ENCODE peak calls at places on chromosomes 5 and 9, in ten cellular contexts. One of them, this sample, is unnamed.

GRCh38 chr9:13412323-13412722 is 132.8 kb upstream of the MPDZ start:
- DNase-seq in KG1: no peak
- DNase-seq in AG04450: no peak
- DNase-seq in iris pigment epithelial cell: no peak
- DNase-seq in hepatic stellate cell: no peak
- DNase-seq in pons: no peak
- DNase-seq in iPS-NIHi11: no peak
- DNase-seq in mucosa of descending colon: no peak
- DNase-seq in DMS153: no peak
- DNase-seq in GM23338: no peak
- DNase-seq in this sample: no peak

GRCh38 chr5:146956217-146956616 is 77.7 kb upstream of the PPP2R2B start:
- DNase-seq in pons: no peak
- DNase-seq in GM23338: no peak
- DNase-seq in KG1: no peak
- DNase-seq in mucosa of descending colon: no peak
- DNase-seq in hepatic stellate cell: no peak
- DNase-seq in iPS-NIHi11: no peak
- DNase-seq in DMS153: no peak
- DNase-seq in iris pigment epithelial cell: no peak
- DNase-seq in AG04450: no peak
- DNase-seq in this sample: no peak

GRCh38 chr5:152676177-152676576 is 271.1 kb upstream of the NMUR2 start:
- DNase-seq in iris pigment epithelial cell: no peak
- DNase-seq in hepatic stellate cell: no peak
- DNase-seq in iPS-NIHi11: no peak
- DNase-seq in KG1: no peak
- DNase-seq in pons: no peak
- DNase-seq in GM23338: no peak
- DNase-seq in AG04450: no peak
- DNase-seq in mucosa of descending colon: no peak
- DNase-seq in DMS153: no peak
- DNase-seq in this sample: no peak

GRCh38 chr5:51194626-51195025 is 188.6 kb upstream of the ISL1 start:
- DNase-seq in AG04450: no peak
- DNase-seq in hepatic stellate cell: no peak
- DNase-seq in KG1: no peak
- DNase-seq in mucosa of descending colon: no peak
- DNase-seq in GM23338: no peak
- DNase-seq in DMS153: peak
- DNase-seq in pons: no peak
- DNase-seq in iris pigment epithelial cell: no peak
- DNase-seq in iPS-NIHi11: no peak
- DNase-seq in this sample: no peak

GRCh38 chr5:91562922-91563321 is 179.8 kb upstream of the ARRDC3 start:
- DNase-seq in iris pigment epithelial cell: no peak
- DNase-seq in mucosa of descending colon: no peak
- DNase-seq in iPS-NIHi11: no peak
- DNase-seq in KG1: no peak
- DNase-seq in AG04450: no peak
- DNase-seq in GM23338: no peak
- DNase-seq in DMS153: no peak
- DNase-seq in hepatic stellate cell: no peak
- DNase-seq in pons: no peak
- DNase-seq in this sample: no peak

GRCh38 chr5:76804266-76804665 is 14.6 kb upstream of the F2RL1 start:
- DNase-seq in DMS153: no peak
- DNase-seq in hepatic stellate cell: no peak
- DNase-seq in KG1: no peak
- DNase-seq in pons: no peak
- DNase-seq in mucosa of descending colon: no peak
- DNase-seq in iris pigment epithelial cell: peak
- DNase-seq in iPS-NIHi11: no peak
- DNase-seq in AG04450: no peak
- DNase-seq in GM23338: no peak
- DNase-seq in this sample: no peak

GRCh38 chr5:133201310-133201709 is 149.5 kb downstream of the HSPA4 start:
- DNase-seq in hepatic stellate cell: no peak
- DNase-seq in iPS-NIHi11: no peak
- DNase-seq in KG1: no peak
- DNase-seq in iris pigment epithelial cell: no peak
- DNase-seq in GM23338: no peak
- DNase-seq in AG04450: no peak
- DNase-seq in DMS153: no peak
- DNase-seq in mucosa of descending colon: no peak
- DNase-seq in pons: no peak
- DNase-seq in this sample: no peak

GRCh38 chr5:485943-486491 is 38.2 kb downstream of the SLC9A3 start:
- DNase-seq in DMS153: no peak
- DNase-seq in GM23338: no peak
- DNase-seq in KG1: no peak
- DNase-seq in mucosa of descending colon: no peak
- DNase-seq in iris pigment epithelial cell: no peak
- DNase-seq in pons: no peak
- DNase-seq in iPS-NIHi11: no peak
- DNase-seq in hepatic stellate cell: no peak
- DNase-seq in AG04450: no peak
- DNase-seq in this sample: no peak

GRCh38 chr9:14498824-14499223 is 184.9 kb upstream of the NFIB start:
- DNase-seq in GM23338: no peak
- DNase-seq in hepatic stellate cell: no peak
- DNase-seq in iPS-NIHi11: no peak
- DNase-seq in DMS153: no peak
- DNase-seq in iris pigment epithelial cell: no peak
- DNase-seq in AG04450: no peak
- DNase-seq in KG1: no peak
- DNase-seq in mucosa of descending colon: no peak
- DNase-seq in pons: no peak
- DNase-seq in this sample: no peak

GRCh38 chr9:134325096-134325812 is 1.0 kb upstream of the RXRA start:
- DNase-seq in DMS153: no peak
- DNase-seq in GM23338: peak
- DNase-seq in pons: no peak
- DNase-seq in iris pigment epithelial cell: peak
- DNase-seq in KG1: no peak
- DNase-seq in iPS-NIHi11: peak
- DNase-seq in mucosa of descending colon: peak
- DNase-seq in AG04450: no peak
- DNase-seq in hepatic stellate cell: peak
- DNase-seq in this sample: no peak

GRCh38 chr5:143582176-143582575 is 178.7 kb upstream of the NR3C1 start:
- DNase-seq in mucosa of descending colon: no peak
- DNase-seq in GM23338: peak
- DNase-seq in iris pigment epithelial cell: no peak
- DNase-seq in pons: no peak
- DNase-seq in iPS-NIHi11: no peak
- DNase-seq in AG04450: no peak
- DNase-seq in DMS153: no peak
- DNase-seq in KG1: no peak
- DNase-seq in hepatic stellate cell: no peak
- DNase-seq in this sample: no peak